ENCODE peak calls at places on chromosomes 7 and 10, in nine cellular contexts. One of them, this sample, is unnamed.

GRCh38 chr7:105210721-105211205 is 178.0 kb downstream of the SRPK2 start:
- DNase-seq in body of pancreas: peak; percentile 66
- DNase-seq in HL-60: no peak
- DNase-seq in choroid plexus epithelial cell: peak; percentile 11
- DNase-seq in activated B cell treated with CpG ODN at 0.5 μM for 24 hours: no peak
- DNase-seq in IMR-90: no peak
- DNase-seq in right atrium auricular region: peak; percentile 63
- DNase-seq in GM06990: peak; percentile 45
- DNase-seq in H9: no peak
- DNase-seq in this sample: peak; percentile 30

GRCh38 chr10:65341323-65341922 is 1584.4 kb upstream of the LRRTM3 start:
- DNase-seq in body of pancreas: peak; percentile 50
- DNase-seq in HL-60: no peak
- DNase-seq in choroid plexus epithelial cell: peak; percentile 31
- DNase-seq in activated B cell treated with CpG ODN at 0.5 μM for 24 hours: no peak
- DNase-seq in IMR-90: no peak
- DNase-seq in right atrium auricular region: no peak
- DNase-seq in GM06990: no peak
- DNase-seq in H9: no peak
- DNase-seq in this sample: no peak

GRCh38 chr7:2820508-2820934 is 23.6 kb downstream of the GNA12 start:
- DNase-seq in body of pancreas: peak; percentile 85
- DNase-seq in HL-60: peak; percentile 67
- DNase-seq in choroid plexus epithelial cell: peak; percentile 98
- DNase-seq in activated B cell treated with CpG ODN at 0.5 μM for 24 hours: no peak
- DNase-seq in IMR-90: peak; percentile 97
- DNase-seq in right atrium auricular region: peak; percentile 91
- DNase-seq in GM06990: no peak
- DNase-seq in H9: no peak
- DNase-seq in this sample: no peak

GRCh38 chr10:11088709-11089108 is 71.0 kb downstream of the CELF2 start:
- DNase-seq in body of pancreas: no peak
- DNase-seq in HL-60: no peak
- DNase-seq in choroid plexus epithelial cell: no peak
- DNase-seq in activated B cell treated with CpG ODN at 0.5 μM for 24 hours: no peak
- DNase-seq in IMR-90: no peak
- DNase-seq in right atrium auricular region: no peak
- DNase-seq in GM06990: no peak
- DNase-seq in H9: no peak
- DNase-seq in this sample: no peak

GRCh38 chr7:130491841-130492518 is at the start of gene MEST:
- DNase-seq in body of pancreas: peak; percentile 31
- DNase-seq in HL-60: no peak
- DNase-seq in choroid plexus epithelial cell: peak; percentile 53
- DNase-seq in activated B cell treated with CpG ODN at 0.5 μM for 24 hours: no peak
- DNase-seq in IMR-90: peak; percentile 47
- DNase-seq in right atrium auricular region: no peak
- DNase-seq in GM06990: no peak
- DNase-seq in H9: peak; percentile 50
- DNase-seq in this sample: no peak

GRCh38 chr7:99099499-99100077 is 44.3 kb downstream of the SMURF1 start:
- DNase-seq in body of pancreas: no peak
- DNase-seq in HL-60: no peak
- DNase-seq in choroid plexus epithelial cell: peak; percentile 63
- DNase-seq in activated B cell treated with CpG ODN at 0.5 μM for 24 hours: no peak
- DNase-seq in IMR-90: no peak
- DNase-seq in right atrium auricular region: no peak
- DNase-seq in GM06990: no peak
- DNase-seq in H9: no peak
- DNase-seq in this sample: no peak

GRCh38 chr7:41280491-41280890 is 422.4 kb downstream of the INHBA start:
- DNase-seq in body of pancreas: no peak
- DNase-seq in HL-60: no peak
- DNase-seq in choroid plexus epithelial cell: no peak
- DNase-seq in activated B cell treated with CpG ODN at 0.5 μM for 24 hours: no peak
- DNase-seq in IMR-90: no peak
- DNase-seq in right atrium auricular region: no peak
- DNase-seq in GM06990: no peak
- DNase-seq in H9: no peak
- DNase-seq in this sample: no peak

GRCh38 chr10:43785252-43785651 is 136.6 kb upstream of the ZNF32 start:
- DNase-seq in body of pancreas: no peak
- DNase-seq in HL-60: no peak
- DNase-seq in choroid plexus epithelial cell: peak; percentile 38
- DNase-seq in activated B cell treated with CpG ODN at 0.5 μM for 24 hours: no peak
- DNase-seq in IMR-90: no peak
- DNase-seq in right atrium auricular region: no peak
- DNase-seq in GM06990: no peak
- DNase-seq in H9: no peak
- DNase-seq in this sample: no peak

GRCh38 chr7:83532229-83532628 is 116.7 kb downstream of the SEMA3E start:
- DNase-seq in body of pancreas: no peak
- DNase-seq in HL-60: no peak
- DNase-seq in choroid plexus epithelial cell: peak; percentile 32
- DNase-seq in activated B cell treated with CpG ODN at 0.5 μM for 24 hours: no peak
- DNase-seq in IMR-90: peak; percentile 42
- DNase-seq in right atrium auricular region: no peak
- DNase-seq in GM06990: no peak
- DNase-seq in H9: no peak
- DNase-seq in this sample: no peak

GRCh38 chr10:110382695-110383094 is 78.0 kb upstream of the SMNDC1 start:
- DNase-seq in body of pancreas: no peak
- DNase-seq in HL-60: no peak
- DNase-seq in choroid plexus epithelial cell: no peak
- DNase-seq in activated B cell treated with CpG ODN at 0.5 μM for 24 hours: no peak
- DNase-seq in IMR-90: no peak
- DNase-seq in right atrium auricular region: no peak
- DNase-seq in GM06990: no peak
- DNase-seq in H9: no peak
- DNase-seq in this sample: no peak

GRCh38 chr10:101018600-101019439 is 12.1 kb downstream of the PDZD7 start:
- DNase-seq in body of pancreas: peak; percentile 88
- DNase-seq in HL-60: peak; percentile 90
- DNase-seq in choroid plexus epithelial cell: peak; percentile 93
- DNase-seq in activated B cell treated with CpG ODN at 0.5 μM for 24 hours: peak; percentile 39
- DNase-seq in IMR-90: peak; percentile 77
- DNase-seq in right atrium auricular region: peak; percentile 85
- DNase-seq in GM06990: peak; percentile 67
- DNase-seq in H9: peak; percentile 91
- DNase-seq in this sample: peak; percentile 86

GRCh38 chr10:10915215-10915614 is 102.5 kb upstream of the CELF2 start:
- DNase-seq in body of pancreas: no peak
- DNase-seq in HL-60: no peak
- DNase-seq in choroid plexus epithelial cell: no peak
- DNase-seq in activated B cell treated with CpG ODN at 0.5 μM for 24 hours: no peak
- DNase-seq in IMR-90: no peak
- DNase-seq in right atrium auricular region: no peak
- DNase-seq in GM06990: no peak
- DNase-seq in H9: no peak
- DNase-seq in this sample: no peak

GRCh38 chr7:6643915-6644625 is 7.0 kb downstream of the ZNF316 start:
- DNase-seq in body of pancreas: no peak
- DNase-seq in HL-60: no peak
- DNase-seq in choroid plexus epithelial cell: no peak
- DNase-seq in activated B cell treated with CpG ODN at 0.5 μM for 24 hours: no peak
- DNase-seq in IMR-90: no peak
- DNase-seq in right atrium auricular region: no peak
- DNase-seq in GM06990: no peak
- DNase-seq in H9: no peak
- DNase-seq in this sample: no peak

GRCh38 chr7:82472966-82473365 is 29.4 kb upstream of the CACNA2D1 start:
- DNase-seq in body of pancreas: no peak
- DNase-seq in HL-60: no peak
- DNase-seq in choroid plexus epithelial cell: no peak
- DNase-seq in activated B cell treated with CpG ODN at 0.5 μM for 24 hours: no peak
- DNase-seq in IMR-90: peak; percentile 1
- DNase-seq in right atrium auricular region: no peak
- DNase-seq in GM06990: no peak
- DNase-seq in H9: no peak
- DNase-seq in this sample: no peak

GRCh38 chr7:158572000-158572828 is 15.4 kb downstream of the PTPRN2 start:
- DNase-seq in body of pancreas: peak; percentile 50
- DNase-seq in HL-60: peak; percentile 72
- DNase-seq in choroid plexus epithelial cell: peak; percentile 45
- DNase-seq in activated B cell treated with CpG ODN at 0.5 μM for 24 hours: no peak
- DNase-seq in IMR-90: no peak
- DNase-seq in right atrium auricular region: no peak
- DNase-seq in GM06990: no peak
- DNase-seq in H9: no peak
- DNase-seq in this sample: no peak

GRCh38 chr10:132975976-132976682 is 33.8 kb upstream of the CFAP46 start:
- DNase-seq in body of pancreas: no peak
- DNase-seq in HL-60: no peak
- DNase-seq in choroid plexus epithelial cell: no peak
- DNase-seq in activated B cell treated with CpG ODN at 0.5 μM for 24 hours: no peak
- DNase-seq in IMR-90: no peak
- DNase-seq in right atrium auricular region: no peak
- DNase-seq in GM06990: no peak
- DNase-seq in H9: no peak
- DNase-seq in this sample: no peak

GRCh38 chr10:12534824-12535223 is 185.5 kb downstream of the CAMK1D start:
- DNase-seq in body of pancreas: peak; percentile 7
- DNase-seq in HL-60: no peak
- DNase-seq in choroid plexus epithelial cell: peak; percentile 30
- DNase-seq in activated B cell treated with CpG ODN at 0.5 μM for 24 hours: no peak
- DNase-seq in IMR-90: peak; percentile 35
- DNase-seq in right atrium auricular region: no peak
- DNase-seq in GM06990: no peak
- DNase-seq in H9: no peak
- DNase-seq in this sample: no peak

GRCh38 chr10:32199724-32200394 is 143.6 kb upstream of the KIF5B start:
- DNase-seq in body of pancreas: peak; percentile 64
- DNase-seq in HL-60: peak; percentile 87
- DNase-seq in choroid plexus epithelial cell: no peak
- DNase-seq in activated B cell treated with CpG ODN at 0.5 μM for 24 hours: no peak
- DNase-seq in IMR-90: no peak
- DNase-seq in right atrium auricular region: no peak
- DNase-seq in GM06990: no peak
- DNase-seq in H9: no peak
- DNase-seq in this sample: no peak

GRCh38 chr7:85806321-85806720 is 619.5 kb upstream of the SEMA3D start:
- DNase-seq in body of pancreas: no peak
- DNase-seq in HL-60: no peak
- DNase-seq in choroid plexus epithelial cell: no peak
- DNase-seq in activated B cell treated with CpG ODN at 0.5 μM for 24 hours: no peak
- DNase-seq in IMR-90: no peak
- DNase-seq in right atrium auricular region: no peak
- DNase-seq in GM06990: no peak
- DNase-seq in H9: peak; percentile 53
- DNase-seq in this sample: no peak
- TF ChIP-seq CTCF in body of pancreas: no peak
- TF ChIP-seq CTCF in HL-60: no peak
- TF ChIP-seq CTCF in choroid plexus epithelial cell: no peak
- TF ChIP-seq CTCF in activated B cell treated with CpG ODN at 0.5 μM for 24 hours: no peak
- TF ChIP-seq CTCF in IMR-90: no peak
- TF ChIP-seq CTCF in right atrium auricular region: no peak
- TF ChIP-seq CTCF in GM06990: no peak
- TF ChIP-seq CTCF in H9: peak; percentile 64
- TF ChIP-seq CTCF in this sample: no peak

GRCh38 chr10:95467162-95467599 is 94.0 kb downstream of the SORBS1 start:
- DNase-seq in body of pancreas: peak; percentile 76
- DNase-seq in HL-60: peak; percentile 7
- DNase-seq in choroid plexus epithelial cell: peak; percentile 91
- DNase-seq in activated B cell treated with CpG ODN at 0.5 μM for 24 hours: no peak
- DNase-seq in IMR-90: no peak
- DNase-seq in right atrium auricular region: peak; percentile 80
- DNase-seq in GM06990: no peak
- DNase-seq in H9: peak; percentile 86
- DNase-seq in this sample: no peak
- TF ChIP-seq CTCF in body of pancreas: no peak
- TF ChIP-seq CTCF in HL-60: no peak
- TF ChIP-seq CTCF in choroid plexus epithelial cell: peak; percentile 57
- TF ChIP-seq CTCF in activated B cell treated with CpG ODN at 0.5 μM for 24 hours: no peak
- TF ChIP-seq CTCF in IMR-90: no peak
- TF ChIP-seq CTCF in right atrium auricular region: no peak
- TF ChIP-seq CTCF in GM06990: no peak
- TF ChIP-seq CTCF in H9: peak; percentile 43
- TF ChIP-seq CTCF in this sample: no peak

DNA sequence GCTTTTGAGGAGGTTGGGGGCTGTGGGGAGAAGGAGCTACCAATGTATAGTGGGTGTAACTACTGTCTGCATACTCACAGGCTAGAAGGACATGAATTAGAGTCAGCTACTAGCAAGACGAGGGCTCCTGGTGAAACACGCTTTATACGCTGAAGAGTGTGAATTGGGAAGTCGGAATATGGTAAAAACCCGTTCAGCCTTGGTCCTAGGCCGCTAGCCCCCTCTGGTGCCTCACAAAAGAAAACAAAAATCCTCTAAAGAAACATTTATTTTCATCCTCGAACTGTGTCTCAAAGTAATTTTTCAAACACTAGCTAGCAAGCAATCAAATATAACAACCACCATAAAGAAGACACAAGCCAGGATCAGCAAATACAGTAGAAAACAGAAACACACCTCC is 338.1 kb upstream of the SEMA3C start:
- DNase-seq in body of pancreas: peak; percentile 38
- DNase-seq in HL-60: no peak
- DNase-seq in choroid plexus epithelial cell: peak; percentile 49
- DNase-seq in activated B cell treated with CpG ODN at 0.5 μM for 24 hours: no peak
- DNase-seq in IMR-90: peak; percentile 23
- DNase-seq in right atrium auricular region: no peak
- DNase-seq in GM06990: no peak
- DNase-seq in H9: no peak
- DNase-seq in this sample: no peak
- TF ChIP-seq CTCF in body of pancreas: peak; percentile 22
- TF ChIP-seq CTCF in HL-60: no peak
- TF ChIP-seq CTCF in choroid plexus epithelial cell: peak; percentile 48
- TF ChIP-seq CTCF in activated B cell treated with CpG ODN at 0.5 μM for 24 hours: no peak
- TF ChIP-seq CTCF in IMR-90: peak; percentile 38
- TF ChIP-seq CTCF in right atrium auricular region: no peak
- TF ChIP-seq CTCF in GM06990: no peak
- TF ChIP-seq CTCF in H9: peak; percentile 67
- TF ChIP-seq CTCF in this sample: no peak

GRCh38 chr10:92574545-92575377 is 868 bp upstream of the IDE start:
- DNase-seq in body of pancreas: no peak
- DNase-seq in HL-60: peak; percentile 7
- DNase-seq in choroid plexus epithelial cell: peak; percentile 22
- DNase-seq in activated B cell treated with CpG ODN at 0.5 μM for 24 hours: no peak
- DNase-seq in IMR-90: peak; percentile 36
- DNase-seq in right atrium auricular region: no peak
- DNase-seq in GM06990: no peak
- DNase-seq in H9: no peak
- DNase-seq in this sample: peak; percentile 43

GRCh38 chr10:92573798-92574544 is at the start of gene IDE:
- DNase-seq in body of pancreas: peak; percentile 91
- DNase-seq in HL-60: peak; percentile 91
- DNase-seq in choroid plexus epithelial cell: peak; percentile 92
- DNase-seq in activated B cell treated with CpG ODN at 0.5 μM for 24 hours: peak; percentile 84
- DNase-seq in IMR-90: peak; percentile 88
- DNase-seq in right atrium auricular region: peak; percentile 86
- DNase-seq in GM06990: peak; percentile 95
- DNase-seq in H9: peak; percentile 95
- DNase-seq in this sample: peak; percentile 90

GRCh38 chr10:92571649-92572048 is 2.2 kb downstream of the IDE start:
- DNase-seq in body of pancreas: no peak
- DNase-seq in HL-60: no peak
- DNase-seq in choroid plexus epithelial cell: peak; percentile 59
- DNase-seq in activated B cell treated with CpG ODN at 0.5 μM for 24 hours: no peak
- DNase-seq in IMR-90: peak; percentile 64
- DNase-seq in right atrium auricular region: no peak
- DNase-seq in GM06990: no peak
- DNase-seq in H9: no peak
- DNase-seq in this sample: no peak

GRCh38 chr10:92572362-92573090 is 1.4 kb downstream of the IDE start:
- DNase-seq in body of pancreas: no peak
- DNase-seq in HL-60: no peak
- DNase-seq in choroid plexus epithelial cell: no peak
- DNase-seq in activated B cell treated with CpG ODN at 0.5 μM for 24 hours: no peak
- DNase-seq in IMR-90: no peak
- DNase-seq in right atrium auricular region: no peak
- DNase-seq in GM06990: no peak
- DNase-seq in H9: no peak
- DNase-seq in this sample: peak; percentile 16

GRCh38 chr10:92573091-92573797 is 649 bp downstream of the IDE start:
- DNase-seq in body of pancreas: peak; percentile 54
- DNase-seq in HL-60: peak; percentile 49
- DNase-seq in choroid plexus epithelial cell: peak; percentile 54
- DNase-seq in activated B cell treated with CpG ODN at 0.5 μM for 24 hours: no peak
- DNase-seq in IMR-90: peak; percentile 36
- DNase-seq in right atrium auricular region: no peak
- DNase-seq in GM06990: no peak
- DNase-seq in H9: peak; percentile 34
- DNase-seq in this sample: peak; percentile 40
- TF ChIP-seq CTCF in body of pancreas: no peak
- TF ChIP-seq CTCF in HL-60: no peak
- TF ChIP-seq CTCF in choroid plexus epithelial cell: peak; percentile 29
- TF ChIP-seq CTCF in activated B cell treated with CpG ODN at 0.5 μM for 24 hours: no peak
- TF ChIP-seq CTCF in IMR-90: peak; percentile 18
- TF ChIP-seq CTCF in right atrium auricular region: no peak
- TF ChIP-seq CTCF in GM06990: no peak
- TF ChIP-seq CTCF in H9: no peak
- TF ChIP-seq CTCF in this sample: no peak